ENCODE peak calls at places on chromosomes 2 and 18, in five cellular contexts. One of them, this sample, is unnamed.

GRCh38 chr2:8680931-8681760 is 710 bp upstream of the ID2 start:
- DNase-seq in HCT116: peak
- DNase-seq in K562: peak
- DNase-seq in pancreas: peak
- DNase-seq in epithelial cell of esophagus: peak
- DNase-seq in this sample: peak

GRCh38 chr2:190505696-190506095 is 28.8 kb downstream of the NEMP2 start:
- DNase-seq in epithelial cell of esophagus: no peak
- DNase-seq in pancreas: no peak
- DNase-seq in HCT116: no peak
- DNase-seq in K562: no peak
- DNase-seq in this sample: no peak

GRCh38 chr2:204234879-204235278 is 298.3 kb downstream of the ICOS start:
- DNase-seq in K562: no peak
- DNase-seq in pancreas: no peak
- DNase-seq in HCT116: no peak
- DNase-seq in epithelial cell of esophagus: no peak
- DNase-seq in this sample: no peak

GRCh38 chr18:12236934-12237832 is 17.0 kb upstream of the CIDEA start:
- DNase-seq in epithelial cell of esophagus: peak
- DNase-seq in pancreas: peak
- DNase-seq in HCT116: peak
- DNase-seq in K562: peak
- DNase-seq in this sample: peak

GRCh38 chr2:177291701-177292100 is 27.2 kb upstream of the NFE2L2 start:
- DNase-seq in K562: no peak
- DNase-seq in pancreas: no peak
- DNase-seq in epithelial cell of esophagus: no peak
- DNase-seq in HCT116: no peak
- DNase-seq in this sample: no peak

GRCh38 chr2:121707344-121707919 is 29.2 kb downstream of the NIFK start:
- DNase-seq in epithelial cell of esophagus: no peak
- DNase-seq in K562: no peak
- DNase-seq in pancreas: peak
- DNase-seq in HCT116: no peak
- DNase-seq in this sample: no peak

GRCh38 chr18:51447351-51447896 is 249.9 kb upstream of the MEX3C start:
- DNase-seq in HCT116: no peak
- DNase-seq in epithelial cell of esophagus: peak
- DNase-seq in K562: no peak
- DNase-seq in pancreas: peak
- DNase-seq in this sample: peak

GRCh38 chr2:122145805-122146204 is 390.4 kb downstream of the TSN start:
- DNase-seq in HCT116: no peak
- DNase-seq in K562: no peak
- DNase-seq in epithelial cell of esophagus: no peak
- DNase-seq in pancreas: no peak
- DNase-seq in this sample: no peak

GRCh38 chr18:50853863-50854271 is 25.1 kb upstream of the ME2 start:
- DNase-seq in epithelial cell of esophagus: peak
- DNase-seq in K562: no peak
- DNase-seq in HCT116: no peak
- DNase-seq in pancreas: no peak
- DNase-seq in this sample: peak

GRCh38 chr18:36628435-36629094 is 200.2 kb downstream of the TPGS2 start:
- DNase-seq in HCT116: no peak
- DNase-seq in pancreas: no peak
- DNase-seq in K562: no peak
- DNase-seq in epithelial cell of esophagus: peak
- DNase-seq in this sample: peak

GRCh38 chr2:70523996-70524965 is 29.3 kb downstream of the TGFA start:
- DNase-seq in K562: no peak
- DNase-seq in epithelial cell of esophagus: peak
- DNase-seq in HCT116: peak
- DNase-seq in pancreas: peak
- DNase-seq in this sample: peak

GRCh38 chr18:58584219-58585127 is 44.4 kb downstream of the ALPK2 start:
- DNase-seq in HCT116: no peak
- DNase-seq in epithelial cell of esophagus: peak
- DNase-seq in K562: no peak
- DNase-seq in pancreas: no peak
- DNase-seq in this sample: no peak
- TF ChIP-seq CTCF in HCT116: no peak
- TF ChIP-seq CTCF in epithelial cell of esophagus: no peak
- TF ChIP-seq CTCF in K562: no peak
- TF ChIP-seq CTCF in pancreas: no peak
- TF ChIP-seq CTCF in this sample: no peak

DNA sequence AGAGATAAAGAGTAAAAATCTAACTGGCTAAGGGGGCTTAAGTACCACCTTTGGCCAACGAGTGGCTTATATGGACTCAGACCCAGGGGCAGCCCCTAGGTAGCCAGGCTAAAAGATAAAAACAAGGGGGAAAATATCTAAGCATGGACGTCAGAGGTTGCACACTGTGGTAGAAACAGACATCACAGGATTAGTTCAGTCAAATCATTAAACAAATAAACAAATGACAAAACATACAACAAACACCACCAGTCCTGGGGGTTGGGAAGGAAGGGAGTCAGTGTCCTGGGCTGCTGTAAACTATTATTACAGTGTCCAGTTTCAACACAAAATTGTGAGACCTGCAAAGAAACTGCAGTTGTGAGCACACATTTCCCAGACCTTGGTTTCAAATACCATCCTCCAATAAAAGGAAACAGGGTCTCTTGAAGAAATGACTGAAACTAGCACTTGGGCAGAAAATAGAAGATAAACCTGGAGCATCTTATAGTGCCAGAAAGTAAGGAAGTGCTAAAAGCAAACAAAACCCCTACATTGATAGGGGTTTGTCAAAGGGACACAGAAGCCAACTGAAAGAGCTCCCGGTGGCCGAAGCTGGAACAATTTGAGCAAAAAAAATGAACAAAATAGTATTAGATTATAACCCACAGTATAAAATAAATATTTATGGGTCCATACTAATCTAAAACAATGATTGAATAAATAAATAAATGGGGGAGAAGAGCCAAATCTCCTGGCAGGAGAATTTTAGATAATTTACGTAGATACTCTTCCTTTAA is 154.8 kb upstream of the KLF7 start:
- DNase-seq in HCT116: no peak
- DNase-seq in epithelial cell of esophagus: no peak
- DNase-seq in pancreas: no peak
- DNase-seq in K562: no peak
- DNase-seq in this sample: no peak
- TF ChIP-seq CTCF in HCT116: peak
- TF ChIP-seq CTCF in epithelial cell of esophagus: no peak
- TF ChIP-seq CTCF in pancreas: no peak
- TF ChIP-seq CTCF in K562: no peak
- TF ChIP-seq CTCF in this sample: no peak

GRCh38 chr2:166916987-166917386 is 28.7 kb downstream of the XIRP2 start:
- DNase-seq in K562: no peak
- DNase-seq in pancreas: no peak
- DNase-seq in HCT116: no peak
- DNase-seq in epithelial cell of esophagus: no peak
- DNase-seq in this sample: no peak
- TF ChIP-seq CTCF in K562: no peak
- TF ChIP-seq CTCF in pancreas: no peak
- TF ChIP-seq CTCF in HCT116: no peak
- TF ChIP-seq CTCF in epithelial cell of esophagus: no peak
- TF ChIP-seq CTCF in this sample: no peak

GRCh38 chr18:4450065-4450676 is 4.9 kb downstream of the DLGAP1 start:
- DNase-seq in HCT116: no peak
- DNase-seq in pancreas: no peak
- DNase-seq in K562: no peak
- DNase-seq in epithelial cell of esophagus: no peak
- DNase-seq in this sample: no peak

GRCh38 chr18:4455113-4455811 is at the start of gene DLGAP1:
- DNase-seq in HCT116: no peak
- DNase-seq in K562: no peak
- DNase-seq in pancreas: peak
- DNase-seq in epithelial cell of esophagus: peak
- DNase-seq in this sample: peak

GRCh38 chr18:4453712-4454547 is 1.2 kb downstream of the DLGAP1 start:
- DNase-seq in HCT116: no peak
- DNase-seq in epithelial cell of esophagus: no peak
- DNase-seq in K562: no peak
- DNase-seq in pancreas: no peak
- DNase-seq in this sample: no peak

GRCh38 chr18:4454548-4455112 is 477 bp downstream of the DLGAP1 start:
- DNase-seq in K562: no peak
- DNase-seq in epithelial cell of esophagus: no peak
- DNase-seq in HCT116: no peak
- DNase-seq in pancreas: no peak
- DNase-seq in this sample: no peak
- TF ChIP-seq CTCF in K562: no peak
- TF ChIP-seq CTCF in epithelial cell of esophagus: no peak
- TF ChIP-seq CTCF in HCT116: no peak
- TF ChIP-seq CTCF in pancreas: no peak
- TF ChIP-seq CTCF in this sample: no peak

GRCh38 chr18:26963292-26963691 is 97.8 kb upstream of the AQP4 start:
- DNase-seq in HCT116: no peak
- DNase-seq in K562: no peak
- DNase-seq in pancreas: no peak
- DNase-seq in epithelial cell of esophagus: peak
- DNase-seq in this sample: no peak
- TF ChIP-seq CTCF in HCT116: no peak
- TF ChIP-seq CTCF in K562: no peak
- TF ChIP-seq CTCF in pancreas: no peak
- TF ChIP-seq CTCF in epithelial cell of esophagus: peak
- TF ChIP-seq CTCF in this sample: no peak

DNA sequence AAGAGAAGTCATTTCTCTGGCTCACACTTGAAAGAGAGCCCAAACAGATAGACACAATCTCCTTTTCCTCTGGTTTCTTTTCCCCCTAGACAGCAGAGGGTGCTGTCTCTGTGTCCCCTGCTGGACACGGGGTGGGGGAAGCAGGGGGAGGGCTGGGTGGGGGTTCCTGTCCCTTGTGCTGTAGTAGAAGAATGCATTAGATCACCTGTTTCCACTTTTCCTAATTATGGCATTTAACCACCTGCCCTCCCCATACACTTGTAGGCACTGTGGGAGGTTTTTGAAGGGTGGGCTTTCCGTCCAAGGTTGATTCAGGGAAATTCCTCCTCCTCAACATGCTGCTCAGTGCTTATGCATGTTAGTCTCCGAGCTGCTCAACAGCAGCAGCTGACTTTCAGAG is 206.2 kb upstream of the EPAS1 start:
- DNase-seq in epithelial cell of esophagus: no peak
- DNase-seq in HCT116: no peak
- DNase-seq in K562: no peak
- DNase-seq in pancreas: no peak
- DNase-seq in this sample: no peak
- TF ChIP-seq CTCF in epithelial cell of esophagus: no peak
- TF ChIP-seq CTCF in HCT116: no peak
- TF ChIP-seq CTCF in K562: no peak
- TF ChIP-seq CTCF in pancreas: no peak
- TF ChIP-seq CTCF in this sample: peak

GRCh38 chr2:100216015-100216414 is 73.6 kb upstream of the AFF3 start:
- DNase-seq in epithelial cell of esophagus: no peak
- DNase-seq in pancreas: no peak
- DNase-seq in HCT116: no peak
- DNase-seq in K562: no peak
- DNase-seq in this sample: no peak
- TF ChIP-seq CTCF in epithelial cell of esophagus: no peak
- TF ChIP-seq CTCF in pancreas: no peak
- TF ChIP-seq CTCF in HCT116: no peak
- TF ChIP-seq CTCF in K562: no peak
- TF ChIP-seq CTCF in this sample: no peak